ENCODE peak calls at places on chromosomes 13 and 19, in seven cellular contexts. H is transverse colon, T is Peyer's patch, V is breast epithelium, J is ovary, E is tibial nerve, I is body of pancreas. N is an unnamed sample.

GRCh38 chr13:24288870-24289269 is 20.5 kb upstream of the C1QTNF9 start:
- DNase-seq in T (no peak), V (no peak), E (no peak), I (no peak), H (no peak), J (peak), N (no peak)

GRCh38 chr13:83274679-83275078 is 607.6 kb downstream of the SLITRK1 start:
- DNase-seq in I (no peak), V (no peak), T (no peak), J (no peak), E (no peak), H (no peak), N (no peak)

GRCh38 chr13:27131202-27131623 is 40.4 kb downstream of the USP12 start:
- DNase-seq in H (no peak), T (peak), I (no peak), V (no peak), E (no peak), J (no peak), N (no peak)

GRCh38 chr13:51178456-51179074 is 43.6 kb upstream of the FAM124A start:
- DNase-seq in T (no peak), H (no peak), E (no peak), V (no peak), J (no peak), I (no peak), N (no peak)

GRCh38 chr19:14248578-14249011 is 42.6 kb upstream of the ADGRL1 start:
- DNase-seq in V (peak), J (peak), I (peak), E (peak), T (peak), H (peak), N (no peak)

GRCh38 chr19:43570174-43570791 is 5.0 kb downstream of the XRCC1 start:
- DNase-seq in V (no peak), T (no peak), H (no peak), I (no peak), J (no peak), E (no peak), N (no peak)

GRCh38 chr19:407501-408440 is 1.2 kb downstream of the C2CD4C start:
- DNase-seq in J (no peak), V (no peak), H (no peak), E (no peak), T (no peak), I (no peak), N (no peak)

GRCh38 chr19:6056801-6057650 is 53.3 kb downstream of the RFX2 start:
- DNase-seq in J (peak), I (peak), T (peak), H (peak), V (peak), E (no peak), N (peak)

GRCh38 chr13:112210401-112210800 is 143.5 kb downstream of the SOX1 start:
- DNase-seq in V (no peak), T (no peak), I (no peak), E (no peak), J (no peak), H (no peak), N (peak)

GRCh38 chr19:14182481-14182880 is 23.5 kb downstream of the ADGRL1 start:
- DNase-seq in V (no peak), E (no peak), H (no peak), J (no peak), T (no peak), I (no peak), N (no peak)

GRCh38 chr19:33505168-33505567 is 16.4 kb downstream of the PEPD start:
- DNase-seq in V (no peak), I (no peak), H (no peak), T (no peak), J (no peak), E (no peak), N (no peak)

GRCh38 chr19:20565321-20566018 is at the start of gene ZNF737:
- DNase-seq in T (peak), I (peak), J (peak), E (peak), V (peak), H (peak), N (peak)
- TF ChIP-seq POLR2A in T (peak), I (peak), J (peak), E (peak), V (peak), H (peak), N (no peak)

DNA sequence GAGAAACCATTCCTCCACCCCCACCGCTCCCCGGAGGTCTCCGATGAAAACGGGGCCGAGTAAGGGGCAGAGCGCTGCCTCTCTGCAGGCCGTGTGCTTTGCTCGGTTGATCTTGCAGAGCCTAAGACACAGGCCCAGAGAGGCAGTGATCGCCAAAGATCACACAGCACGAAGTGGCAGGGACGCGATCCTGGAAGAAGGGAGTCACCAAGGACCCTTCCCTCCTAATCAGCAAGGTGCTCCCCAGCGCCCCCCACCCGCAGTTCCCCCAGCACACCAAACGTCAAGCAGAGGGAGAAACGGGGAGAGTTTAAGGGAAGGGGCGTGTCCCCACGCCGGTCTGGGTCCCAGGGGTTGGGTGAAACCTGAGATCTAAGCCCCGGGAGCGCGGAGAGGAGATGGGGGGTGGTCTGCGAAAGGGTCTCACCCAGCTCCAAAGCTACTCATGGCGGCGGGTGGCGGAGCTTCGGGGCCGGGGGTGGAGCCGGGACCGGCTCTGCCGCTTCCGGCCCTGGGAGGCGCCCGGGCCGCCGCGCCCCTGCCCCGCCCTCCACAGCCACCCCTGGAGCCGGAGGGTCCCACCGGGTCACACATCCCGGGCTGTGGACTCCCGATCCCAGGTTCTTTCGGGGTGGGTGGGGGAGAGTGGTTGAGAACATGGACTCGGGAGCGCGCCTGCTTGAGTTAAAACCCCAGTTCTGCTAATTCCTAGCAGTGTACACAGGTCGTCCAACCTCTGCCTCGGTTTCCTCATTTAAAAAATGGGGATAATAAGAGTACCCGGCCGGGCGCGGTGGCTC is at the start of gene EML2:
- DNase-seq in J (no peak), T (peak), V (no peak), I (peak), H (peak), E (no peak), N (no peak)
- TF ChIP-seq POLR2A in J (no peak), T (no peak), V (no peak), I (peak), H (peak), E (no peak), N (no peak)

GRCh38 chr19:58388175-58388526 is 1.1 kb downstream of the RPS5 start:
- DNase-seq in H (no peak), E (no peak), J (no peak), I (no peak), V (no peak), T (no peak), N (no peak)

GRCh38 chr19:58386576-58387337 is at the start of gene RPS5:
- DNase-seq in T (peak), J (peak), I (peak), V (peak), H (peak), E (peak), N (peak)

GRCh38 chr19:58385313-58386165 is 1.5 kb upstream of the RPS5 start:
- DNase-seq in V (no peak), H (no peak), I (no peak), J (no peak), T (no peak), E (no peak), N (no peak)

GRCh38 chr19:58387338-58388174 is 487 bp downstream of the RPS5 start:
- DNase-seq in E (no peak), T (no peak), H (no peak), J (no peak), I (no peak), V (no peak), N (no peak)

GRCh38 chr19:58386166-58386575 is 898 bp upstream of the RPS5 start:
- DNase-seq in V (no peak), T (no peak), J (no peak), H (no peak), I (no peak), E (no peak), N (no peak)
- TF ChIP-seq POLR2A in V (no peak), T (no peak), J (no peak), H (no peak), I (no peak), E (no peak), N (no peak)

DNA sequence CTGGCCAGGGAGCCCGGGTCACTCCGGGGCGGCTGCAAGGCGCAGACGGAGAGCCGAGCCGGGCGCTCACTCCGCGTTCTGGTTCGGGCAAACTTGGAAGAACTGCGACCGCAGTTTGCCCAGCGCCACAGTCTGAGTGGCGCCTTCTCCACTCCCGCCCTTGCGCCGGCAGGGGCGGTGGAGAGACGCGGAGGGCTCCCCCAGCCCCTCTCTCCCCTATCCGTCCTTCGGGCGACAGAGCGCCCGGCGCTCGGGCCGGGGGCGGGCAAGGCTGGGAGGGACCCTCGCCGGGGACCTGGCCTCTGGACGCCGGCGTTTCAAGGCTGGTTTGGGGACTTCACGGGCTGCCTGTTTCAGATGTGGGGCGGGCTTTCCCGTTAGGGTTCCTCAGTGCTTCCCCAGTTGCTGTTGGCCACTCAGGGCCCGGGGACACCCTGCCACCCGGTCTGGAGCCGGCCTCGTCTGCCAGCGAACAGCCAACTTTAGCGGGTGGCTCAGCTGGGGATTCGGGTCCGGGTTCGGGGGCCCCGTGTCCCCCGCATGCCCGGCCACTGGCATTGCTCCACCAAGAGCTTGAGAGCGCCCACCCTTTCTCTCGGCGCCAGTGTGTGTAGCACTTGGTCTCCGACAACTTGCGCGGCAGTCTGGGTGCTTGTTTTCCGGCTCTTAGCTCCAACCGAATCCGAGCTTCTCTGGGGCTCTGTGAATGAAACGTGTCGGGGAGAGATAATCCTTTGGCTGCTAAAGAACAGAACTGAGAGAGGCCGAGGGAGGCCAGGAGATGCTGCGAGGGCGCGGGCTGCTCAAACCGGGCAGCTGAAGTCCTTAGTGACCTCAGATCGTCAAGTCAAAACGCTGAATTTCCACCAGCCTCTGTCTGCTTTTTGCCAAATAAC is 1.5 kb downstream of the GPC6 start:
- DNase-seq in H (peak), V (no peak), T (peak), E (peak), I (peak), J (peak), N (peak)
- TF ChIP-seq POLR2A in H (no peak), V (no peak), T (no peak), E (no peak), I (no peak), J (no peak), N (no peak)

GRCh38 chr13:110615005-110615321 is 382 bp upstream of the NAXD start:
- DNase-seq in E (no peak), T (no peak), V (no peak), H (no peak), J (peak), I (no peak), N (no peak)

GRCh38 chr13:110617326-110618072 is 2.2 kb downstream of the NAXD start:
- DNase-seq in H (peak), E (no peak), J (peak), V (no peak), T (peak), I (peak), N (no peak)

GRCh38 chr13:110618167-110618566 is 2.8 kb downstream of the NAXD start:
- DNase-seq in T (no peak), V (no peak), E (no peak), J (no peak), I (no peak), H (no peak), N (no peak)

GRCh38 chr13:110616103-110617101 is 1.1 kb downstream of the NAXD start:
- DNase-seq in H (peak), V (peak), J (no peak), T (peak), E (no peak), I (peak), N (peak)

GRCh38 chr13:110615322-110616102 is at the start of gene NAXD:
- DNase-seq in J (peak), H (peak), I (peak), V (peak), T (peak), E (peak), N (peak)
- TF ChIP-seq POLR2A in J (peak), H (peak), I (peak), V (no peak), T (peak), E (peak), N (peak)

DNA sequence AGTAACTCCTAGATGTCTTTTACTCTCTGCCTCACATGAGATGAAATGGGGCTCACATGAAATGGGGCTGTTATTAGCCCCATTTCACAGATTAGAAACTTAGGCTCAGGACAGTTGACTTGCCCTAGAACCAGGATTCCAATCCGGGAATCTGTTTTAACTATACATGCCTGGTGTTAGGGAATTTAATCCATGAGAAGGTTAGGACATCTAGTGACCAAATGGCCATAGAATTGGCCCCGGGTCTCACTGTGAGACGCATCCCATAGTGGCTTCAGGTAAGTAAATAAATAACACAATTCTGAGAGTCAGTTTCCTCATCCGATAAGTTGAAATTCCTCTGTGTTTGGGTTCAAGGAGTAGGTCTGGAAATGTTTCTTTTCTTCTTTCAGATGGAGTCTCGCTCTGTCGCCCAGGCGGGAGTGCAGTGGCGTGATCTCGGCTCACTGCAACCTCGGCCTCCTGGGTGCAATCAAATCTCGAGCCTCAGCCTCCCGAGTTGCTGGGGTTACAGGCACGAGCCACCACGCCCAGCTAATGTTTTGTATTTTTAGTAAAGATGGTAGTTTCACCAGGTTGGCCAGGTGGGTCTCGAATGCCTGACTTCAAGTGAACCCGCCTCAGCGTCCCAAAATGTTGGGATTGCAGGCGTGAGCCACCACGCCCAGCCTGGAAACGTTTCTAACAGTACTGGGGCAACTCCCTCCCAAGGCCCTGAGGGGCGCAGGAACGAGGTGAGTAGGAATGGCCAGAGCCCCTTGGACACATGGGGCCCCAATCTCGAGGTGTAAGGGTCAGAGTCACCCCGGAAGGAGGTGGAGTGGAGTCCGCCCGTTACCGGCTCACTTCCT is 1.2 kb upstream of the ZNF574 start:
- DNase-seq in J (peak), I (peak), V (peak), H (peak), T (peak), E (no peak), N (no peak)
- TF ChIP-seq POLR2A in J (no peak), I (no peak), V (no peak), H (no peak), T (no peak), E (no peak), N (no peak)

DNA sequence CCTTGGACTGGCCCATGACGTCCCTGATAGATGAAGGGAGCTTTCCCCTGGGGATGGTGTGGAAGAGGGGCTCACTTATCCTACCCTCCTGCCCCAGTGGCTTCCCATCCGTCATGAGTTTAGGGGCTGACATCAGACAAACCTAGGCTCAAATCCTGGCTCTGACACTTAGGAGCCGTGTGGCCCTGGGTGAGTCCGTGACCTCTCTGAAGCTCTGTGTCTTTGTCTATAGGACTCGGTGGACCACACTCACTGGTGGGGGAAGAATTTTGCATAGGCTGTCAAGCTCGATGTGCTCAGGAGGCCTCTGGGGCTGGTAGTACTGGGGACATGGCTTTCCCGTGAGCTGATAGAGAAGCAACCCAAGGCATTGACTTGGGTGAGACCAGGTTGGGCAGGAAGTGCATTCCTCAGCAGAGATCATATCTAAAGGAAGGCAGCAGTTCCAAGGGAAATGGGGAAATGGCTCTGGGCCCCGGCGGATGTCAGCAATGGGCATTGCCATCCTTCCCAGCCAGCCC is 17.4 kb upstream of the AP1M2 start:
- DNase-seq in T (peak), H (peak), V (no peak), J (no peak), I (no peak), E (no peak), N (no peak)
- TF ChIP-seq POLR2A in T (no peak), H (no peak), V (no peak), J (no peak), I (no peak), E (no peak), N (no peak)

GRCh38 chr19:58575183-58576041 is 2.3 kb upstream of the MZF1 start:
- DNase-seq in J (peak), I (peak), E (peak), V (peak), H (peak), T (peak), N (peak)

GRCh38 chr19:58571575-58571947 is 1.6 kb downstream of the MZF1 start:
- DNase-seq in T (peak), H (peak), I (no peak), E (peak), J (peak), V (no peak), N (no peak)

GRCh38 chr19:58572026-58572817 is 913 bp downstream of the MZF1 start:
- DNase-seq in H (no peak), I (no peak), J (no peak), V (no peak), E (peak), T (peak), N (no peak)

GRCh38 chr19:58572818-58573657 is at the start of gene MZF1:
- DNase-seq in E (peak), T (peak), I (peak), H (peak), V (peak), J (peak), N (peak)

DNA sequence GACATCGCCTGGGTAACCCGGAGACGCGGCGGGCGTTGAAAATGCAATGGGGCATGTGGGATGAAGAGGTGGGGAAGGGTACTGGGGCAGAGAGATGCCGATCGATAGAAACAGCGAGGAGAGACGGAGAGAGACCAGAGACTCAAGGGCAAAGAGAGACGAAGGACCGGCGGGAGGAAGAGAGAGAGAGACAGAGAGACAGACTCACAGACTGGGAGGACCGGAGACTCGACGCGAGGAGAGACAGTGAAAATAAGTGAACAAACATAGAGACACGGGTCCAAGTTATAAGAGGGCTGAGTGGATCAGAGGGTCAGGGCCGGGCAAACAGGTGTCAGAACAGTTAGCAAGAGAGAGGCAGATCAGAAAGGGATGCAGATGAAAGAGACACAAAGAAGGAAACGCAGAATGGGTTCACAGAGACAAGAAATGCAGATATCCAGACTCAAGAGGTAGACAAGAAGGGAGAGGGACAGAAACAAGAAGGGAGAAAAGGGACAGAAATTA is 576 bp upstream of the MZF1 start:
- DNase-seq in I (peak), T (no peak), E (no peak), V (no peak), H (no peak), J (no peak), N (no peak)
- TF ChIP-seq POLR2A in I (no peak), T (no peak), E (no peak), V (no peak), H (no peak), J (peak), N (peak)

DNA sequence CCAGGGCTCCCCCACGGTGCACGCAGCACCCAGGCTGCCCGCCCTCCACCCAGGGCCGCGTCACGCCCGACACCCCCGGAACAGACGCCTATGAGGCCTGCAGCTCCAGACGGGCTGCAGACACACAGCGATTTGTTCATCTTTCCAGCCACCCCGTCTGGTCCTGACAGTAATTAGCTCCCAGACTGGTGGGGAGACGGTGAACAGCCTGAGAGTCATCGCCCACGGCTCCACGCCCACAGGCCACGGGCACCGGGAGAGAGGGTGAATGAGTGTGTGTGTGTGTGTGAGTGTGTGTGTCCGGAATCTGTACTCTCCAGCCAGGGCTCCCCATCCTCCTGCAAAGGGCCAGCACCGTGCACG is 18.1 kb downstream of the GADD45B start:
- DNase-seq in V (no peak), E (no peak), I (no peak), H (no peak), T (peak), J (no peak), N (peak)
- TF ChIP-seq POLR2A in V (no peak), E (no peak), I (no peak), H (no peak), T (no peak), J (no peak), N (peak)